ENCODE peak calls at places on chromosomes 3 and 15, in four cellular contexts. U, R, G and L are unnamed samples.

GRCh38 chr15:34039180-34039486 is at the start of gene AVEN:
- DNase-seq in U (no peak), R (no peak), G (no peak), L (no peak)

GRCh38 chr3:425094-425493 is 228.5 kb downstream of the CHL1 start:
- DNase-seq in U (no peak), R (no peak), G (no peak), L (no peak)

GRCh38 chr3:46667657-46668056 is 25.8 kb downstream of the ALS2CL start:
- DNase-seq in U (no peak), R (no peak), G (no peak), L (peak)

GRCh38 chr3:98581474-98581873 is 11.9 kb downstream of the CPOX start:
- DNase-seq in U (no peak), R (no peak), G (no peak), L (no peak)

GRCh38 chr3:78858910-78859309 is 908.9 kb downstream of the ROBO1 start:
- DNase-seq in U (no peak), R (no peak), G (no peak), L (no peak)

GRCh38 chr15:87661481-87661880 is 595.1 kb downstream of the NTRK3 start:
- DNase-seq in U (no peak), R (peak), G (no peak), L (no peak)

GRCh38 chr15:81175496-81175895 is 21.2 kb upstream of the IL16 start:
- DNase-seq in U (no peak), R (no peak), G (no peak), L (no peak)

GRCh38 chr15:38474155-38474757 is 20.3 kb downstream of the FAM98B start:
- DNase-seq in U (peak), R (peak), G (peak), L (no peak)

GRCh38 chr3:139482206-139482605 is 5.9 kb upstream of the RBP2 start:
- DNase-seq in U (no peak), R (no peak), G (no peak), L (no peak)

GRCh38 chr3:132343018-132343612 is 25.9 kb downstream of the ACP3 start:
- DNase-seq in U (peak), R (peak), G (peak), L (peak)

GRCh38 chr3:176275113-176275512 is 922.2 kb downstream of the TBL1XR1 start:
- DNase-seq in U (no peak), R (no peak), G (no peak), L (no peak)

GRCh38 chr15:44102675-44103254 is 92.3 kb downstream of the FRMD5 start:
- DNase-seq in U (no peak), R (peak), G (peak), L (no peak)

GRCh38 chr3:89360155-89360554 is 252.7 kb downstream of the EPHA3 start:
- DNase-seq in U (no peak), R (no peak), G (no peak), L (no peak)

GRCh38 chr3:65230251-65231140 is 542.7 kb upstream of the ADAMTS9 start:
- DNase-seq in U (no peak), R (no peak), G (no peak), L (no peak)

GRCh38 chr3:36525115-36525711 is 144.9 kb downstream of the STAC start:
- DNase-seq in U (no peak), R (peak), G (no peak), L (no peak)

GRCh38 chr15:27324871-27325270 is 353.9 kb downstream of the GABRG3 start:
- DNase-seq in U (no peak), R (no peak), G (no peak), L (no peak)

GRCh38 chr15:77034620-77035467 is 36.1 kb downstream of the TSPAN3 start:
- DNase-seq in U (peak), R (no peak), G (no peak), L (peak)

GRCh38 chr3:50226888-50227389 is 9.1 kb upstream of the GNAI2 start:
- DNase-seq in U (peak), R (peak), G (no peak), L (peak)

GRCh38 chr3:112605285-112605684 is 35.7 kb downstream of the CCDC80 start:
- DNase-seq in U (no peak), R (peak), G (no peak), L (no peak)

GRCh38 chr3:119257654-119258410 is 17.2 kb upstream of the B4GALT4 start:
- DNase-seq in U (no peak), R (peak), G (no peak), L (no peak)

GRCh38 chr3:156817931-156818765 is 8.0 kb upstream of the LEKR1 start:
- DNase-seq in U (no peak), R (no peak), G (no peak), L (no peak)

GRCh38 chr3:129793947-129794318 is 99.6 kb downstream of the TMCC1 start:
- DNase-seq in U (peak), R (no peak), G (no peak), L (no peak)

GRCh38 chr3:21310176-21310575 is 440.8 kb downstream of the ZNF385D start:
- DNase-seq in U (no peak), R (no peak), G (no peak), L (no peak)

GRCh38 chr3:194204036-194204792 is 68.3 kb downstream of the HES1 start:
- DNase-seq in U (no peak), R (no peak), G (no peak), L (peak)

GRCh38 chr3:107962015-107962414 is 128.8 kb downstream of the CD47 start:
- DNase-seq in U (no peak), R (no peak), G (no peak), L (no peak)

GRCh38 chr3:159865042-159865579 is 123.5 kb upstream of the IL12A start:
- DNase-seq in U (no peak), R (peak), G (no peak), L (no peak)

GRCh38 chr15:81336568-81336967 is 12.6 kb upstream of the STARD5 start:
- DNase-seq in U (peak), R (peak), G (peak), L (no peak)

GRCh38 chr3:51942603-51943450 is 664 bp downstream of the PARP3 start:
- DNase-seq in U (peak), R (peak), G (peak), L (peak)

GRCh38 chr3:7194081-7194835 is 333.3 kb downstream of the GRM7 start:
- DNase-seq in U (no peak), R (no peak), G (no peak), L (no peak)

DNA sequence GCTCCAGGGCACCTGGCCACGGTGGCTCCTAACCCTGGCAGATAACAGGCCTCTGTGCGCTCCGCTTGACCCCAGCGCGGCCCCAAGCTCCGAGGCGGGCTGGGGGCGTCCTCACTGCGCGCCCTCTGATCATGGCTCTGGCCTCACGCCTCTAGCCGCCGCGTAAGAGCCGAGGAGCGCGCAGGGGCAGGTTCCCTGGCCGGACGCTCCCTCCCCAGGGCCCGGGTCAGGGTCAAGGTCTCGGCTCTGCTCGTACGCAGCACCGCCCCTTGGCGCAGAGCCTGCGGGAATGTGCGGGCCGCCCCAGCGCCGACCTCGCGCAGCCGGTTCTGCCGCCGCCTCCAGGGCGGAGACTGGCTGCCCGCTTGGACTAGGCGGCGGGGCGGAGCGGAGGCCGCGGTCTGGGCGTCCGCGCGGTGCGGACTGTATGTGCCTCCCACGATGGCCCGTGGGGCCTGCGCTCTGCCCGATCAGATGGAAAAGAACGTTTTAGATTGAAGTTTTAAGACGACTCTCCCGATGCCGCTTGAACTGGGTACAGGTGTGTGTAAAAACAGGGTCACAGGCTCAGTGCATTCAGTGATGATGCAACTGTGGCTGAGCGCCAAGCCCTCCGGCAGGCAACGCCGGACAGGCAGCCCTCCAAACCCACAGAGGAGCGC is 40.8 kb downstream of the CHST14 start:
- DNase-seq in U (peak), R (peak), G (peak), L (peak)
- TF ChIP-seq NR3C1 in U (no peak), R (no peak), G (no peak), L (no peak)

GRCh38 chr3:40312661-40313226 is 3.2 kb downstream of the EIF1B start:
- DNase-seq in U (no peak), R (no peak), G (no peak), L (no peak)
- TF ChIP-seq NR3C1 in U (no peak), R (no peak), G (no peak), L (no peak)

GRCh38 chr15:31292391-31293020 is 34.1 kb upstream of the KLF13 start:
- DNase-seq in U (no peak), R (no peak), G (peak), L (no peak)
- TF ChIP-seq NR3C1 in U (no peak), R (no peak), G (no peak), L (no peak)

DNA sequence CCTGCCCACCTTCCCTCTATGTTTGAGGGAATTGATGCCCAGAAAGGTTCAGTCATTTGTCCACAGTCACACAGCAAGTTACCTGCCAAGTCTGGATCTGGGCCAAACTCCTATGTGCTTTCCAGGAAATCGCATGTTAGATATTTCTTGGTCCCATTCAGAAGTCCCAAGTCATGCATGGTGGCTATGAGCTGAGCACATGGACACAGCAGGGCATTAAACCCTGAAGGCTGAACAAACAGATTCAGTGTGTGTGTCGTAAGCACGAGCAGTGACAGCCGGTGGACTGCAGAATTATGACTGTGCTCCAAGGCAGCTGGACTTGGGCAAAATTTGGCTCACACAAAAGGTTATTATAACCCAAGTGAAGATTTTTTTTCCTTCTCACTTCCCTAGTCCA is 11.4 kb upstream of the SLC6A6 start:
- DNase-seq in U (peak), R (peak), G (peak), L (no peak)
- TF ChIP-seq NR3C1 in U (no peak), R (no peak), G (no peak), L (no peak)

GRCh38 chr3:154967090-154967489 is 113.0 kb upstream of the MME start:
- DNase-seq in U (no peak), R (no peak), G (no peak), L (no peak)
- TF ChIP-seq NR3C1 in U (no peak), R (no peak), G (no peak), L (no peak)